ENCODE peak calls at places on chromosomes 1 and 21, in nine cellular contexts. E is HS-5; V is central memory CD4-positive, alpha-beta T cell; G is endothelial cell; R is A172; K is hepatic stellate cell; B is 8988T; D is stimulated activated CD4-positive, alpha-beta T cell treated with anti-CD3 and anti-CD28 coated beads, Interleukin-4, amount 100 ng/mL, for 48 hours; Q is T-cell. Y is an unnamed sample.

GRCh38 chr21:46022551-46023107 is 41.1 kb downstream of the COL6A1 start:
- DNase-seq in R (no peak), Q (no peak), B (no peak), G (no peak), D (no peak), V (no peak), K (no peak), E (no peak), Y (no peak)

GRCh38 chr1:201530741-201531521 is 8.0 kb upstream of the NAV1 start:
- DNase-seq in G (peak; percentile 85), K (peak; percentile 85), R (peak; percentile 82), Q (no peak), D (peak; percentile 48), V (no peak), E (no peak), B (peak; percentile 73), Y (peak; percentile 43)

GRCh38 chr1:84089470-84090261 is 54.4 kb upstream of the PRKACB start:
- DNase-seq in E (peak; percentile 84), G (no peak), R (peak; percentile 54), D (no peak), K (no peak), V (no peak), B (no peak), Q (no peak), Y (no peak)

GRCh38 chr1:96979869-96980268 is 258.3 kb downstream of the PTBP2 start:
- DNase-seq in Q (no peak), D (no peak), G (no peak), R (no peak), K (no peak), V (no peak), E (no peak), B (no peak), Y (no peak)

GRCh38 chr1:8660455-8660854 is 157.0 kb downstream of the RERE start:
- DNase-seq in D (no peak), Q (no peak), B (no peak), G (no peak), V (no peak), R (peak; percentile 42), K (peak; percentile 77), E (peak; percentile 90), Y (no peak)

GRCh38 chr1:235009074-235009473 is 119.6 kb downstream of the TOMM20 start:
- DNase-seq in K (no peak), E (no peak), Q (no peak), B (no peak), V (no peak), D (no peak), R (no peak), G (no peak), Y (no peak)

GRCh38 chr1:236259043-236259442 is 22.7 kb downstream of the ERO1B start:
- DNase-seq in R (no peak), D (no peak), K (no peak), B (no peak), Q (no peak), G (no peak), V (peak; percentile 5), E (no peak), Y (no peak)

GRCh38 chr1:237282266-237282783 is 240.3 kb downstream of the RYR2 start:
- DNase-seq in V (no peak), E (no peak), K (no peak), D (no peak), R (no peak), G (no peak), Q (no peak), B (no peak), Y (no peak)

GRCh38 chr1:227767401-227768396 is 32.5 kb downstream of the SNAP47 start:
- DNase-seq in G (no peak), B (no peak), Q (no peak), R (no peak), D (no peak), K (no peak), V (no peak), E (no peak), Y (no peak)

GRCh38 chr1:175208773-175209492 is 16.4 kb upstream of the KIAA0040 start:
- DNase-seq in Q (peak; percentile 52), E (no peak), K (no peak), R (no peak), D (no peak), B (no peak), V (peak; percentile 81), G (no peak), Y (peak; percentile 54)

Y was measured in KG1.